ENCODE peak calls at places on chromosomes 6 and 20, in seven cellular contexts. S is fibroblast of lung; U is ecto neural progenitor cell; R is NCI-H69; X is effector memory CD4-positive, alpha-beta T cell; Y is RWPE1; T is effector CD4-positive, alpha-beta T cell. Z is an unnamed sample.

GRCh38 chr6:39897699-39898098 is 36.6 kb downstream of the MOCS1 start:
- DNase-seq in S (no peak), U (no peak), R (no peak), X (no peak), Y (no peak), T (no peak), Z (no peak)

GRCh38 chr20:55514498-55514897 is 490.8 kb downstream of the CBLN4 start:
- DNase-seq in S (no peak), U (no peak), R (peak; percentile 74), X (no peak), Y (peak; percentile 93), T (no peak), Z (no peak)

GRCh38 chr6:36463686-36464085 is 20.9 kb downstream of the KCTD20 start:
- DNase-seq in S (no peak), U (no peak), R (no peak), X (no peak), Y (no peak), T (no peak), Z (no peak)

GRCh38 chr6:26045046-26045938 is 41.9 kb upstream of the HFE start:
- DNase-seq in S (peak; percentile 89), U (no peak), R (no peak), X (peak; percentile 75), Y (peak; percentile 93), T (peak; percentile 79), Z (peak; percentile 97)

GRCh38 chr6:40936810-40937209 is 102.2 kb downstream of the UNC5CL start:
- DNase-seq in S (peak; percentile 96), U (no peak), R (no peak), X (no peak), Y (peak; percentile 64), T (no peak), Z (no peak)

GRCh38 chr6:19697744-19698290 is 139.4 kb upstream of the ID4 start:
- DNase-seq in S (peak; percentile 97), U (no peak), R (no peak), X (no peak), Y (no peak), T (no peak), Z (no peak)

GRCh38 chr20:35146922-35147574 is at the start of gene EDEM2:
- DNase-seq in S (peak; percentile 94), U (peak; percentile 97), R (peak; percentile 97), X (peak; percentile 92), Y (peak; percentile 99), T (peak; percentile 91), Z (peak; percentile 91)

GRCh38 chr6:139497344-139497961 is 123.0 kb upstream of the CITED2 start:
- DNase-seq in S (no peak), U (no peak), R (no peak), X (no peak), Y (no peak), T (no peak), Z (no peak)

GRCh38 chr6:113095836-113096235 is 748.7 kb downstream of the RFPL4B start:
- DNase-seq in S (no peak), U (no peak), R (no peak), X (no peak), Y (no peak), T (no peak), Z (no peak)

GRCh38 chr20:46767127-46767761 is 57.8 kb downstream of the SLC2A10 start:
- DNase-seq in S (peak; percentile 13), U (no peak), R (peak; percentile 81), X (peak; percentile 0), Y (peak; percentile 74), T (no peak), Z (peak; percentile 11)

GRCh38 chr6:81890846-81891245 is 138.4 kb upstream of the TENT5A start:
- DNase-seq in S (peak; percentile 97), U (no peak), R (no peak), X (no peak), Y (no peak), T (no peak), Z (no peak)

GRCh38 chr20:39446397-39446796 is 484.3 kb downstream of the DHX35 start:
- DNase-seq in S (no peak), U (no peak), R (no peak), X (no peak), Y (no peak), T (no peak), Z (no peak)

GRCh38 chr20:59013959-59014608 is 5.1 kb upstream of the TUBB1 start:
- DNase-seq in S (peak; percentile 78), U (no peak), R (no peak), X (no peak), Y (no peak), T (no peak), Z (no peak)